ENCODE peak calls at places on chromosomes 1 and 21, in eight cellular contexts. One of them, this sample, is unnamed.

GRCh38 chr1:184300446-184300845 is 86.4 kb upstream of the C1orf21 start:
- DNase-seq in fibroblast of the aortic adventitia: peak
- DNase-seq in nephron progenitor cell: no peak
- DNase-seq in neural crest cell: no peak
- DNase-seq in cardiac muscle cell: no peak
- DNase-seq in AG09319: no peak
- DNase-seq in GM13977: no peak
- DNase-seq in WTC11: no peak
- DNase-seq in this sample: no peak

GRCh38 chr1:232629250-232630046 is 485 bp downstream of the SIPA1L2 start:
- DNase-seq in fibroblast of the aortic adventitia: peak
- DNase-seq in nephron progenitor cell: peak
- DNase-seq in neural crest cell: peak
- DNase-seq in cardiac muscle cell: peak
- DNase-seq in AG09319: no peak
- DNase-seq in GM13977: peak
- DNase-seq in WTC11: peak
- DNase-seq in this sample: no peak

GRCh38 chr21:45545691-45546531 is 3.7 kb upstream of the SLC19A1 start:
- DNase-seq in fibroblast of the aortic adventitia: no peak
- DNase-seq in nephron progenitor cell: no peak
- DNase-seq in neural crest cell: no peak
- DNase-seq in cardiac muscle cell: no peak
- DNase-seq in AG09319: no peak
- DNase-seq in GM13977: no peak
- DNase-seq in WTC11: no peak
- DNase-seq in this sample: no peak

GRCh38 chr1:27526569-27527222 is 36.7 kb upstream of the WASF2 start:
- DNase-seq in fibroblast of the aortic adventitia: no peak
- DNase-seq in nephron progenitor cell: no peak
- DNase-seq in neural crest cell: no peak
- DNase-seq in cardiac muscle cell: no peak
- DNase-seq in AG09319: no peak
- DNase-seq in GM13977: peak
- DNase-seq in WTC11: no peak
- DNase-seq in this sample: no peak

GRCh38 chr1:235105051-235106043 is 23.3 kb downstream of the TOMM20 start:
- DNase-seq in fibroblast of the aortic adventitia: peak
- DNase-seq in nephron progenitor cell: no peak
- DNase-seq in neural crest cell: no peak
- DNase-seq in cardiac muscle cell: no peak
- DNase-seq in AG09319: no peak
- DNase-seq in GM13977: peak
- DNase-seq in WTC11: no peak
- DNase-seq in this sample: no peak

GRCh38 chr1:46114925-46115603 is 17.4 kb downstream of the PIK3R3 start:
- DNase-seq in fibroblast of the aortic adventitia: no peak
- DNase-seq in nephron progenitor cell: no peak
- DNase-seq in neural crest cell: no peak
- DNase-seq in cardiac muscle cell: no peak
- DNase-seq in AG09319: no peak
- DNase-seq in GM13977: no peak
- DNase-seq in WTC11: no peak
- DNase-seq in this sample: no peak

GRCh38 chr21:44456207-44456914 is 1.1 kb downstream of the LRRC3 start:
- DNase-seq in fibroblast of the aortic adventitia: no peak
- DNase-seq in nephron progenitor cell: no peak
- DNase-seq in neural crest cell: no peak
- DNase-seq in cardiac muscle cell: no peak
- DNase-seq in AG09319: no peak
- DNase-seq in GM13977: no peak
- DNase-seq in WTC11: no peak
- DNase-seq in this sample: no peak

GRCh38 chr1:222026280-222026679 is 284.4 kb upstream of the DUSP10 start:
- DNase-seq in fibroblast of the aortic adventitia: no peak
- DNase-seq in nephron progenitor cell: no peak
- DNase-seq in neural crest cell: no peak
- DNase-seq in cardiac muscle cell: no peak
- DNase-seq in AG09319: no peak
- DNase-seq in GM13977: no peak
- DNase-seq in WTC11: no peak
- DNase-seq in this sample: no peak

GRCh38 chr1:226034482-226034881 is 28.0 kb upstream of the H3-3A start:
- DNase-seq in fibroblast of the aortic adventitia: peak
- DNase-seq in nephron progenitor cell: no peak
- DNase-seq in neural crest cell: no peak
- DNase-seq in cardiac muscle cell: no peak
- DNase-seq in AG09319: peak
- DNase-seq in GM13977: no peak
- DNase-seq in WTC11: no peak
- DNase-seq in this sample: no peak

GRCh38 chr1:34779526-34779925 is 1.5 kb upstream of the GJB3 start:
- DNase-seq in fibroblast of the aortic adventitia: no peak
- DNase-seq in nephron progenitor cell: no peak
- DNase-seq in neural crest cell: no peak
- DNase-seq in cardiac muscle cell: no peak
- DNase-seq in AG09319: no peak
- DNase-seq in GM13977: no peak
- DNase-seq in WTC11: no peak
- DNase-seq in this sample: no peak

GRCh38 chr1:89198081-89198480 is 661 bp downstream of the GBP4 start:
- DNase-seq in fibroblast of the aortic adventitia: peak
- DNase-seq in nephron progenitor cell: no peak
- DNase-seq in neural crest cell: no peak
- DNase-seq in cardiac muscle cell: peak
- DNase-seq in AG09319: no peak
- DNase-seq in GM13977: no peak
- DNase-seq in WTC11: no peak
- DNase-seq in this sample: no peak

GRCh38 chr1:111878096-111878495 is 111.4 kb downstream of the KCND3 start:
- DNase-seq in fibroblast of the aortic adventitia: no peak
- DNase-seq in nephron progenitor cell: no peak
- DNase-seq in neural crest cell: no peak
- DNase-seq in cardiac muscle cell: no peak
- DNase-seq in AG09319: no peak
- DNase-seq in GM13977: no peak
- DNase-seq in WTC11: no peak
- DNase-seq in this sample: no peak

GRCh38 chr21:18369115-18369514 is 34.5 kb downstream of the TMPRSS15 start:
- DNase-seq in fibroblast of the aortic adventitia: peak
- DNase-seq in nephron progenitor cell: no peak
- DNase-seq in neural crest cell: no peak
- DNase-seq in cardiac muscle cell: peak
- DNase-seq in AG09319: no peak
- DNase-seq in GM13977: no peak
- DNase-seq in WTC11: no peak
- DNase-seq in this sample: no peak

GRCh38 chr21:39087976-39088370 is 95.3 kb downstream of the PSMG1 start:
- DNase-seq in fibroblast of the aortic adventitia: no peak
- DNase-seq in nephron progenitor cell: no peak
- DNase-seq in neural crest cell: no peak
- DNase-seq in cardiac muscle cell: no peak
- DNase-seq in AG09319: no peak
- DNase-seq in GM13977: no peak
- DNase-seq in WTC11: no peak
- DNase-seq in this sample: no peak

GRCh38 chr21:39087238-39087975 is 95.8 kb downstream of the PSMG1 start:
- DNase-seq in fibroblast of the aortic adventitia: peak
- DNase-seq in nephron progenitor cell: no peak
- DNase-seq in neural crest cell: peak
- DNase-seq in cardiac muscle cell: no peak
- DNase-seq in AG09319: no peak
- DNase-seq in GM13977: no peak
- DNase-seq in WTC11: no peak
- DNase-seq in this sample: no peak

GRCh38 chr21:39086547-39086946 is 96.7 kb downstream of the PSMG1 start:
- DNase-seq in fibroblast of the aortic adventitia: no peak
- DNase-seq in nephron progenitor cell: no peak
- DNase-seq in neural crest cell: no peak
- DNase-seq in cardiac muscle cell: no peak
- DNase-seq in AG09319: no peak
- DNase-seq in GM13977: no peak
- DNase-seq in WTC11: no peak
- DNase-seq in this sample: no peak

GRCh38 chr21:39085843-39086415 is 97.3 kb downstream of the PSMG1 start:
- DNase-seq in fibroblast of the aortic adventitia: no peak
- DNase-seq in nephron progenitor cell: no peak
- DNase-seq in neural crest cell: no peak
- DNase-seq in cardiac muscle cell: no peak
- DNase-seq in AG09319: no peak
- DNase-seq in GM13977: no peak
- DNase-seq in WTC11: no peak
- DNase-seq in this sample: no peak

DNA sequence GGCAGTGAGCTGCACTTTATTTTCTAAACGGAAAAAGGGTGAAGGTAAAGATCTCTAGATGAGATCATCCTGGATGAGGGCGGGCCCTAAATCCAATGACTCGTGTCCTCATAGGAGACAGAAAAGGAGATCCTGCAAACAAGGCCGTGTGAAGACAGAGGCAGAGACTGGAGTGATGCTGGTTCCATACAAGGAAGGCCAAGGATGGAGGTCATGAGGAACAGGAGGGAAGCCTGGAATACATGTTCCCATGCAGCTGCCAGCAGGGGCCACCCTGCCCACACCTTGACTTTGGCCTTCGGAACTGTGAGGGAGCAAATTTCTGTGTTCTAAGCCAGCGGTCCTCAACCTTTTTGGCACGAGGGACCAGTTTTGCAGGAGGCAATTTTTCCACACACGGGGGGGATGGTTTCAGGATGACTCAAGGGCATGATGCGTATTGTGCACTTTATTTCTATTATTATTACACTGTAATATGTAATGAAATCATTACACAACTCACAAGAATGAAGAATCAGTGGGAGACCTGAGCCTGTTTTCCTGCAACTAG is 94.3 kb downstream of the PSMG1 start:
- DNase-seq in fibroblast of the aortic adventitia: peak
- DNase-seq in nephron progenitor cell: no peak
- DNase-seq in neural crest cell: no peak
- DNase-seq in cardiac muscle cell: no peak
- DNase-seq in AG09319: no peak
- DNase-seq in GM13977: no peak
- DNase-seq in WTC11: no peak
- DNase-seq in this sample: no peak
- TF ChIP-seq CTCF in fibroblast of the aortic adventitia: peak
- TF ChIP-seq CTCF in nephron progenitor cell: no peak
- TF ChIP-seq CTCF in neural crest cell: no peak
- TF ChIP-seq CTCF in cardiac muscle cell: peak
- TF ChIP-seq CTCF in AG09319: no peak
- TF ChIP-seq CTCF in GM13977: no peak
- TF ChIP-seq CTCF in WTC11: no peak
- TF ChIP-seq CTCF in this sample: no peak

DNA sequence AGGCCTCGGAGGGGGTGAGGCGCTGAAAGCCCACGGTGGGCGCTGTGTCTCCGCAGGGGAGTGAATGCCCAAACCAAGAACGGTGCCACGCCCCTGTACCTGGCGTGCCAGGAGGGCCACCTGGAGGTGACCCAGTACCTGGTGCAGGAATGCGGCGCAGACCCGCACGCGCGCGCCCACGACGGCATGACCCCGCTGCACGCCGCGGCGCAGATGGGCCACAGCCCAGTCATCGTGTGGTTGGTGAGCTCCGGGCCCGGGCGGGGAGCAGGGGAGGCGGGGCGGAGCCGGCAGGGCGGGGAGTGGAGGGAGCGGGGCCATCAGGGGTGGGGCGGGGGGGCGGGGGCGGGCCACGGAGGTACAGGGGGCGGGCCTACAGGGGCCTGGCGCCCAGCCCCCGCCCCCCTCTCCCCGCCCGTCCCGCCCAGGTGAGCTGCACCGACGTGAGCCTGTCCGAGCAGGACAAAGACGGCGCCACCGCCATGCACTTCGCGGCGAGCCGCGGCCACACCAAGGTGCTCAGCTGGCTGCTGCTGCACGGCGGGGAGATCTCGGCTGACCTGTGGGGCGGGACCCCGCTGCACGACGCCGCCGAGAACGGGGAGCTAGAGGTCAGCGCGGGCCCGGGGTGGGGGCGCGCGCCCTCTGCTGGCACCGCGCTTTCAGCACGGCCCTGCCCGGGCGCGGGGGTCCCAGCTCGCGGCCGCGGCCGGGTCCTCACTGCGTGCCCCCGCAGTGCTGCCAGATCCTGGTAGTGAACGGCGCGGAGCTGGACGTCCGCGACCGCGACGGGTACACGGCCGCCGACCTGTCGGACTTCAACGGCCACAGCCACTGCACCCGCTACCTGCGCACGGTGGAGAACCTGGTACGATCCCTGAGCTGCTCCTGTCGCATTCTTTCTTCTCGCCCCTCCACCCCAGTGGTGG is 15.9 kb downstream of the ESPN start:
- DNase-seq in fibroblast of the aortic adventitia: no peak
- DNase-seq in nephron progenitor cell: peak
- DNase-seq in neural crest cell: no peak
- DNase-seq in cardiac muscle cell: peak
- DNase-seq in AG09319: no peak
- DNase-seq in GM13977: peak
- DNase-seq in WTC11: peak
- DNase-seq in this sample: peak
- TF ChIP-seq CTCF in fibroblast of the aortic adventitia: no peak
- TF ChIP-seq CTCF in nephron progenitor cell: peak
- TF ChIP-seq CTCF in neural crest cell: peak
- TF ChIP-seq CTCF in cardiac muscle cell: peak
- TF ChIP-seq CTCF in AG09319: no peak
- TF ChIP-seq CTCF in GM13977: peak
- TF ChIP-seq CTCF in WTC11: peak
- TF ChIP-seq CTCF in this sample: peak

DNA sequence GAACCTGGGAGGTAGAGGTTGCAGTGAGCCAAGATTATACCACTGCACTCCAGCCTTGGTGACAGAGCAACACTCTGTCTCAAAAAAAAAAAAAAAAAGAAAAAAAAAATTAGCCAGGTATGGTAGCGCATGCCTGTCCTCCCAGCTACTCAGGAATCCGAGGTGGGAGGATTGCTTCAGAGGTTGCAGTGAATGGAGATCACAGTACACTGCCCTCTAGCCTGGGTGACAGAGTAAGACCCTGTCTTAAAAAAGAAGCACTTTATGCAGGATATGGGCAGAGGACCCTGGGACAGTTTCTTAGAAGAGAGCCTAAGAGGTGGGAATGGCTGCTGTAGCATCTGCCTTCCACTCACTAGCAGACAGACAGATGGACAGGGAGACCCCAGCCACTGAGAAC is 23.0 kb downstream of the IQGAP3 start:
- DNase-seq in fibroblast of the aortic adventitia: no peak
- DNase-seq in nephron progenitor cell: no peak
- DNase-seq in neural crest cell: no peak
- DNase-seq in cardiac muscle cell: peak
- DNase-seq in AG09319: no peak
- DNase-seq in GM13977: no peak
- DNase-seq in WTC11: no peak
- DNase-seq in this sample: no peak
- TF ChIP-seq CTCF in fibroblast of the aortic adventitia: no peak
- TF ChIP-seq CTCF in nephron progenitor cell: no peak
- TF ChIP-seq CTCF in neural crest cell: no peak
- TF ChIP-seq CTCF in cardiac muscle cell: no peak
- TF ChIP-seq CTCF in AG09319: no peak
- TF ChIP-seq CTCF in GM13977: no peak
- TF ChIP-seq CTCF in WTC11: no peak
- TF ChIP-seq CTCF in this sample: no peak

DNA sequence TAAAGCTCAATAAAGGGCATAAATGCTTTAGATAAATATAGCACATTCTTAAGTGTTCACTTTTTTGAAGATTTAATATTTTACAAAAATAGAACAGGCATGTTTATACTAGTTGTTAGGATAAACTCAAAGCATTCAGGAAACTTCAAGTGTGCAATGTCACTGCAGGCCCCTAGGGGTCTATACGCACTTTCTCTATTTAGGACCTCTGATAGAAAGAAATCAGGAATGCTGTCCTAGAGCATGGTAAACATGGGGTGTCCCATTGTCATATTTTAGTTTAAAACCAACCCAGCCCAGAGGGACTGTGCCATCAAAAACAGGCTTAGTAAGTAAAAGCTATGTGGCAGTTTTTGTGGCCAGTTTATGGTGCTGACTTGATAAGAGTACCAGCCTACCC is 102.2 kb downstream of the BARHL2 start:
- DNase-seq in fibroblast of the aortic adventitia: no peak
- DNase-seq in nephron progenitor cell: no peak
- DNase-seq in neural crest cell: no peak
- DNase-seq in cardiac muscle cell: no peak
- DNase-seq in AG09319: no peak
- DNase-seq in GM13977: no peak
- DNase-seq in WTC11: no peak
- DNase-seq in this sample: no peak
- TF ChIP-seq CTCF in fibroblast of the aortic adventitia: peak
- TF ChIP-seq CTCF in nephron progenitor cell: peak
- TF ChIP-seq CTCF in neural crest cell: peak
- TF ChIP-seq CTCF in cardiac muscle cell: peak
- TF ChIP-seq CTCF in AG09319: no peak
- TF ChIP-seq CTCF in GM13977: peak
- TF ChIP-seq CTCF in WTC11: peak
- TF ChIP-seq CTCF in this sample: no peak

This sample was measured in natural killer cell.